ENCODE peak calls at places on chromosomes 4 and X, in ten cellular contexts. Q is breast epithelium, F is A549, S is esophagus squamous epithelium, E is heart left ventricle, X is K562, C is body of pancreas, Z is IMR-90, I is HCT116, K is spleen. G is an unnamed sample.

GRCh38 chrX:71228063-71228642 is 5.1 kb downstream of the GJB1 start:
- DNase-seq in X (no peak), E (no peak), I (no peak), Q (no peak), Z (no peak), K (no peak), F (no peak), C (no peak), S (no peak), G (no peak)

GRCh38 chr4:187603093-187603395 is 392.5 kb upstream of the ZFP42 start:
- DNase-seq in C (no peak), Z (peak; percentile 83), K (no peak), S (no peak), E (no peak), X (no peak), Q (no peak), I (no peak), F (no peak), G (no peak)

GRCh38 chr4:52052475-52052780 is 1.3 kb downstream of the SPATA18 start:
- DNase-seq in F (no peak), X (no peak), Q (no peak), C (no peak), E (no peak), Z (peak; percentile 20), I (no peak), K (no peak), S (no peak), G (no peak)

GRCh38 chrX:46573896-46574336 is 351 bp downstream of the CHST7 start:
- DNase-seq in Z (peak; percentile 48), I (no peak), F (peak; percentile 83), Q (no peak), X (no peak), C (peak; percentile 57), S (peak; percentile 12), K (peak; percentile 93), E (peak; percentile 68), G (peak; percentile 88)

GRCh38 chr4:4837316-4837715 is 22.1 kb upstream of the MSX1 start:
- DNase-seq in E (no peak), S (no peak), C (peak; percentile 14), I (no peak), Z (no peak), Q (no peak), X (no peak), K (no peak), F (no peak), G (no peak)

GRCh38 chr4:120812216-120812615 is 110.3 kb downstream of the PRDM5 start:
- DNase-seq in Q (no peak), E (no peak), X (no peak), S (no peak), C (no peak), F (no peak), K (no peak), Z (no peak), I (no peak), G (no peak)

GRCh38 chr4:53705972-53706371 is 114.7 kb upstream of the LNX1 start:
- DNase-seq in K (no peak), E (no peak), C (no peak), I (no peak), Z (no peak), F (no peak), S (no peak), X (no peak), Q (no peak), G (no peak)

GRCh38 chr4:33961751-33962150 is 2282.6 kb downstream of the ARAP2 start:
- DNase-seq in E (no peak), K (no peak), Z (peak; percentile 1), I (no peak), S (no peak), F (no peak), C (no peak), X (no peak), Q (no peak), G (no peak)

GRCh38 chr4:177483271-177483670 is 41.0 kb upstream of the AGA start:
- DNase-seq in Q (no peak), C (no peak), X (no peak), I (no peak), S (no peak), K (no peak), Z (peak; percentile 25), E (no peak), F (no peak), G (no peak)

GRCh38 chrX:145631461-145631951 is 186.1 kb upstream of the SLITRK2 start:
- DNase-seq in Q (no peak), K (peak; percentile 53), E (no peak), Z (no peak), I (no peak), X (no peak), C (no peak), F (no peak), S (no peak), G (no peak)

GRCh38 chr4:145066063-145066501 is 31.9 kb downstream of the ANAPC10 start:
- DNase-seq in I (peak; percentile 60), Z (no peak), C (no peak), E (no peak), X (no peak), F (peak; percentile 29), Q (no peak), K (no peak), S (no peak), G (no peak)

GRCh38 chr4:146095091-146095690 is 80.3 kb upstream of the LSM6 start:
- DNase-seq in F (peak; percentile 46), X (peak; percentile 42), I (peak; percentile 57), Z (peak; percentile 65), K (no peak), C (peak; percentile 30), E (no peak), Q (no peak), S (no peak), G (no peak)

DNA sequence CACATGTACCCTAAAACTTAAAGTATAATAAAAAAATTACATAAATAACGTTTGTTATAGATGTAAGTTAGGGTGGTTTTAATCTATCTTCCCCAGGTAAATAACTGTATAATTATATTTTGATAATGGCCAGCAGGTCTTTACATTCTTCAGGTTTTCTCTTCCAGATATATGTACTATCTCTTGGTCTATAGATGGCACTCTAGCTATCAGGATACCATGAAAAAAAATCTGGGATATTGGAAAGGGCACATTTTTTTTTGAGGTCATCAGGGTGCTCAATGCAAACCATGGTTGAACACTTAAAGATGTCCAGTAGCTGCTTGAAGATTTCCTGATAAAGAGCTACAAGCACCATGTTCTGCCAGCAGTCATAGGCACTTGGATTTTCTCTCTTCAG is 15.6 kb upstream of the ADH4 start:
- DNase-seq in E (no peak), F (no peak), K (no peak), S (no peak), Q (no peak), C (no peak), X (no peak), Z (no peak), I (no peak), G (no peak)
- TF ChIP-seq CTCF in E (no peak), F (peak; percentile 10), K (no peak), S (no peak), Q (no peak), C (no peak), X (no peak), Z (peak; percentile 17), I (peak; percentile 17), G (no peak)

DNA sequence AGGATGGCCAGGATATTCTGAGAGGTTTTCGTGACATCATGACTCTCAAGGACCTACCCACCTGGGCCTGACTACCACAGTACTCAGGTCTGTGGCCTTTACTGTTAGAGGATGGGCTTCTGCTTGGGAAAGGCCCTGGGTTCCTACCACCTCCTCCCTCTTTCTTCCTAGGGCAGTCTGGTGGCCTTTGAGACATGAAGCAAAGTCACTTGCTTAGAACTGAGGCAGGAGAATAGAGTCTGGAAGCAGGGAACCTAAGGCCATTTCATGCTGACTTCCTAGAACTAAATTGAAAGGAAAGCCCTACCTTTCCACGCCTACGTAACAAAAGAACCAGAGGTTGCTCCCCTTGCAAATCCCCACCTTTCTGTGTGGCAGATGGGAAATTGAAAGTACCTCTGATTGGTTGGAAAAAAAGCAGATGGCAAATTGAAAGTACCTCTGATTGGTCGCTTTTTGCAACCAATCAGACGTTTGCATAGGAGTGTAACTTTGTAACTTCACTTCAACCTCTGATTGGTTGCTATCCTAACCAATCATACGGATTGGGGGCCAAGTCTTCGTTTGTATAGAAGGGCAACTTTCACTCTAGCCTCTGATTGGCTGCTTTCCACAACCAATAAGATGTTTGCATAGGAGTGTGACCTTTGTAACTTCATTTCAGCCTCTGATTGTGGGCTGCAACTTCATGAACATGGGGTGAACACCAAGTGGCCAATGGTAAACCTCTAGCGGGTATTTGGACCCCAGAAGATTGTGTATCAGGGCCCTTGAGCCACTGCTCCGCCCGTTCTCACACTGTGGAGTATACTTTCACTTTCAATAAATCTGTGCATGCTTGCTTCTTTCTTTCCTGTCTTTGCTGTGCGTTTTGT is 9.9 kb upstream of the AKAP14 start:
- DNase-seq in Q (no peak), F (peak; percentile 72), Z (peak; percentile 13), C (no peak), I (no peak), K (no peak), S (no peak), E (no peak), X (no peak), G (no peak)
- TF ChIP-seq POLR2A in Q (no peak), F (no peak), Z (no peak), C (no peak), I (no peak), K (no peak), S (no peak), E (no peak), X (no peak), G (no peak)

GRCh38 chrX:131729295-131729694 is 185.4 kb downstream of the OR13H1 start:
- DNase-seq in C (no peak), I (no peak), Q (no peak), S (peak; percentile 45), Z (peak; percentile 88), E (peak; percentile 90), X (no peak), K (peak; percentile 90), F (peak; percentile 46), G (peak; percentile 95)

GRCh38 chrX:131735127-131735526 is 191.3 kb downstream of the OR13H1 start:
- DNase-seq in Z (no peak), S (no peak), K (no peak), F (no peak), X (no peak), C (no peak), Q (no peak), I (no peak), E (no peak), G (no peak)

GRCh38 chrX:131739823-131740222 is 195.9 kb downstream of the OR13H1 start:
- DNase-seq in I (no peak), Q (no peak), X (no peak), Z (no peak), S (no peak), F (peak; percentile 22), C (no peak), E (no peak), K (no peak), G (peak; percentile 9)

DNA sequence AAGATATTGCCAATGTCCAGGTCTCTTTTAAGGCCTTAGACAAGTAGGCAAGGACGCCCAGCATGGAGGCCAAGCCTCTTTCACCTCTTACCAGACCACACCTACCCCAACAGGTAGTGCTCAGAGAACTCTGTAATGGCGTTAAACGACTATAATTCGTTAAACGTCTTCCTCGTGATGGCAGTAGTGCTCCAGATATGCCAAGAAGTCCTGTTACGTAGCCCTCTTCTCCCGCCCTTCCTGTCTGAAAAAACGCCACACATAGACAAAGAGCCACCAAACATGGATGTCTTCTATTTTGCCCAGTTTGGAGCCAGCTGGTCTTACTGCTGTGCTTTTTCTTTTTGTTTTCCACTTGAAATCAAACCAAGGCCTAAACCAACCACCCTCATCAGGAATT is 190.7 kb downstream of the OR13H1 start:
- DNase-seq in C (no peak), X (no peak), Q (no peak), K (no peak), E (peak; percentile 88), F (no peak), Z (peak; percentile 81), S (peak; percentile 16), I (no peak), G (no peak)
- TF ChIP-seq CTCF in C (no peak), X (no peak), Q (peak; percentile 17), K (peak; percentile 30), E (peak; percentile 39), F (no peak), Z (peak; percentile 44), S (peak; percentile 22), I (no peak), G (no peak)

GRCh38 chr4:74097631-74098550 is 1.1 kb downstream of the CXCL2 start:
- DNase-seq in S (no peak), E (no peak), C (peak; percentile 16), F (peak; percentile 59), I (no peak), K (no peak), X (no peak), Z (no peak), Q (no peak), G (no peak)
- TF ChIP-seq POLR2A in S (no peak), E (no peak), C (peak; percentile 34), F (no peak), I (no peak), K (no peak), X (peak; percentile 60), Z (peak; percentile 68), Q (no peak), G (no peak)